ENCODE peak calls at places on chromosomes 7 and 10, in four cellular contexts. K is HepG2, A is GM12878, B is K562. X is an unnamed sample.

GRCh38 chr10:43953672-43954071 is 305.0 kb upstream of the ZNF32 start:
- DNase-seq in B (no peak), A (no peak), K (no peak), X (no peak)

GRCh38 chr10:73810735-73811465 is 498 bp downstream of the NDST2 start:
- DNase-seq in B (peak; percentile 71), K (no peak), A (no peak), X (peak; percentile 58)

GRCh38 chr10:62231371-62231770 is 37.3 kb downstream of the RTKN2 start:
- DNase-seq in K (peak; percentile 6), A (no peak), B (no peak), X (no peak)

GRCh38 chr7:2261611-2262010 is 19.6 kb downstream of the NUDT1 start:
- DNase-seq in K (no peak), A (no peak), B (no peak), X (no peak)

GRCh38 chr10:20948723-20949327 is 51.7 kb upstream of the NEBL start:
- DNase-seq in K (no peak), B (no peak), A (no peak), X (no peak)

GRCh38 chr7:27560706-27561235 is 101.9 kb downstream of the HIBADH start:
- DNase-seq in K (no peak), B (no peak), A (no peak), X (no peak)

GRCh38 chr7:4140933-4141332 is 541.2 kb upstream of the FOXK1 start:
- DNase-seq in A (no peak), K (no peak), B (no peak), X (no peak)

GRCh38 chr10:88642991-88643390 is 21.3 kb upstream of the LIPF start:
- DNase-seq in A (no peak), B (no peak), K (no peak), X (no peak)

GRCh38 chr7:159027803-159028455 is 116.7 kb downstream of the VIPR2 start:
- DNase-seq in B (no peak), K (peak; percentile 12), A (no peak), X (no peak)

GRCh38 chr10:72742077-72742476 is 50.1 kb downstream of the MCU start:
- DNase-seq in K (no peak), A (no peak), B (no peak), X (no peak)

GRCh38 chr10:93894516-93895378 is 969 bp downstream of the SLC35G1 start:
- DNase-seq in B (peak; percentile 15), K (no peak), A (no peak), X (no peak)

GRCh38 chr10:73601486-73601921 is 10.4 kb upstream of the USP54 start:
- DNase-seq in K (no peak), A (no peak), B (no peak), X (peak; percentile 42)

GRCh38 chr10:46550076-46550790 is 6.2 kb downstream of the GPRIN2 start:
- DNase-seq in B (no peak), K (no peak), A (no peak), X (no peak)
- TF ChIP-seq CEBPB in B (no peak), K (no peak), A (no peak), X (no peak)

GRCh38 chr7:155963356-155963755 is 151.1 kb upstream of the SHH start:
- DNase-seq in A (no peak), K (no peak), B (no peak), X (no peak)
- H3K4me3 ChIP-seq in A (no peak overlapping the region), K (no peak overlapping the region), B (no peak overlapping the region), X (no peak overlapping the region)

GRCh38 chr10:77504870-77505257 is 132.7 kb downstream of the KCNMA1 start:
- DNase-seq in B (no peak), A (no peak), K (no peak), X (peak; percentile 49)
- TF ChIP-seq ESRRA in B (no peak), A (no peak), K (no peak), X (no peak)

DNA sequence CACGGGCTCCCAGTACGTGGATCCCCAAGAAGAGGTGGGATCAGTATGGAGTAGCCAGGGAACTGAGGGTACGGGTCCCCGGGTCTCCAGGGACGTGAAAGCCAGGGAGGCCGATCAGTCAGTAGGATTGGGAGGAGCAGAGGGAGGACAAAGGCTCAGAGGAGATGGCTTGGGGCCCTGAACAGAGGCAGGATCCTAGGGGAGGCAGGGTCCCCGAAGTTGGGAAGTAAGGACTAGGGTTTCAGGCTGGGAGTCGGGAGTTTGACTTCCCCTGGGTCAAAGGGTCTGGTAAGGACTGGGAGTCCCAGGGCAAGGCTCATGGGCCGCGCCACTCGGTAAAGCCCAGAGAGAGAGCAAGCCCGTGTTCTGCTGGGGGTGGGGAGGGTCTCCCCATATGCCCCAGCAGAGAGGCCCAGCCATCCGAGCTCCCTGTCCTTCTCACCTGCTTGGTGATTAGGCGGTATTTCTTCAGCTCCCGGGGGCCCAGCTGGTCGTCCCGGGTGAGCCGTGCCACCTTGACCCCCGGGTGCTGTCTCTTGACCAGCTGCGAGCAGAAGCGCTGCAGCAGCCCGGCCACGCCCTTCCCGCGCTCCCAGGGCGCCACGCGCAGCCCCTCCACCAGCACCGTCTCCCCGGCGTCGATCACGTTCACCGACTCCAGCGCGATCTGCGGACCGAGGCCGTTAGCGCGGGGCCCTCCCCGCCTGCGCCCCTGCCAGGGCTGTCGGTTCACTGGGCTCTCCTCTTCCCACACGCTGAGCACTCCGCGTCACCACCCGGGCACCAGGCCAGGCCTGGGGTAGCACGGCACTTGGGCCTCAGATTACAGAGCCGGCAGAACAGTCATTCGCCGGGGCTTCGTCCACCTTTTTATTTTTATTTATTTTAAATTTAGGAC is 7.0 kb downstream of the NAT16 start:
- DNase-seq in K (no peak), A (no peak), B (peak; percentile 47), X (no peak)
- TF ChIP-seq CEBPB in K (no peak), A (no peak), B (no peak), X (no peak)

DNA sequence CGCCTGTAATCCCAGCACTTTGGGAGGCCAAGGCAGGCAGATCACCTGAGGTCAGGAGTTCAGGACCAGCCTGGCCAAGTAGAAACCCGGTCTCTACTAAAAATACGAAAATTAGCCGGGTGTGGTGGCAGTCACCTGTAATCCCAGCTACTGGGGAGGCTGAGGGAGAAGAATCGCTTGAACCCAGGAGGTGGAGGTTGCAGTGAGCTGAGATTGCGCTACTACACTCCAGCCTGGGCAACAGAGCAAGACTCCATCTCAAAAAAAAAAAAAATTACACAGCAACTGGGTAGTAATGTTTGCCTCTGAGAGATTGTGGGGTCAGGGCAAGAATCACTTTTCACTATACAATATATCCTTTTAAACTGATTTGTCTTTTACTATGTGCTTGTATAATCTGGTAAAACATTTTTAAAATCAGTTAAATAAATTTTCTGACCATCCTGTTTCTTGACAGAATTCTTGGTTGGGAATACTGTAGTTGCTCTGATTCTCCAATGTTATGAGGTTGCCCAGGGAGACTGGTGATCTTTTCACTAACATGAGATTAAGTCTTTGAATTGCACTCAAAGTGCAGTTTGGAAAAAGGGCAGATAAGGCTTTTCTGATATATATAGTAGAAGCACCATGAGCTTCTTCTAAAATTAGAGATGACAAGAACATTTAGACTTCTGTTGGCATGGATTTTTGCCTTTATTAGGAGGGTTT is 1.5 kb downstream of the ENTPD7 start:
- DNase-seq in K (no peak), B (no peak), A (no peak), X (no peak)
- H3K4me3 ChIP-seq in K (peak overlapping the region; percentile 91), B (no peak overlapping the region), A (no peak overlapping the region), X (peak overlapping the region; percentile 11)

DNA sequence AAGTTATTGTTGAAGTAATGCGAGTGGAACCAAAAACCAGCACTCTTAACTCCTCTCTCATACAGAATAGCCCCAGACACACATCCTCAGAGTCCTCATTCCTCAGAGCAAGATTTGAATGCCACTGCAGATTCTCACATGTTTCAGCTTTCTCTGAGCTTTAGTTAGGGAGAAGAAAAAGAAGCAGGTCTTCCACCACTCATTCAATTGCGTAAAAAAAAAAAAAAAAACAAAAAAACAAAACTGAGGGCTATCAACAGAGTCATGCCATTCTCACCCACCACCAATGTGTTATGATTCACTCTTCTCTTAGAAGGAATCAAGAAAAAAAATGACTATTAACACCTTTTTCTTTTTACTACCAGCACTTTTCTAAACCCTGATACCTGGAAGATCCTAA is 287.7 kb downstream of the IPMK start:
- DNase-seq in B (no peak), A (no peak), K (no peak), X (no peak)
- TF ChIP-seq ESRRA in B (no peak), A (no peak), K (no peak), X (no peak)

DNA sequence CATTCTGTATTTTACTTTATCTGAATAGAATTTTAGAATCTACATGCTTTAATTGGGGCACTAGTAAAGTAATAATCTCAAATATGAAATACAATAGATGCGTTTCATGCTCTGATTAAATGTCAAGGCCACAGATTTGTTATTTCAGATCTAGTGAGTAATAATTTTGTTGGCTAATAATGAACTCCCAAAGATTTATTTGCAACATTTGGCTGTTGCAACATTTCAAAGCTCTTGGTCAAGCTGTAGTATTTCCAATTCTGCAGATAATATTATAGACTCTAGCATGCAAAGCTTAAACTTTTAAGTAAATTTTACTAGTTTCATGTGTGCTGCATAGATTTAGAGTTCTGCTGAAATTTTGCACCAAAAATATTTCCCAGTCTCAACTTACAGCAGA is 16.6 kb downstream of the LRRN3 start:
- DNase-seq in B (no peak), K (no peak), A (no peak), X (no peak)
- TF ChIP-seq CEBPB in B (no peak), K (no peak), A (no peak), X (no peak)

DNA sequence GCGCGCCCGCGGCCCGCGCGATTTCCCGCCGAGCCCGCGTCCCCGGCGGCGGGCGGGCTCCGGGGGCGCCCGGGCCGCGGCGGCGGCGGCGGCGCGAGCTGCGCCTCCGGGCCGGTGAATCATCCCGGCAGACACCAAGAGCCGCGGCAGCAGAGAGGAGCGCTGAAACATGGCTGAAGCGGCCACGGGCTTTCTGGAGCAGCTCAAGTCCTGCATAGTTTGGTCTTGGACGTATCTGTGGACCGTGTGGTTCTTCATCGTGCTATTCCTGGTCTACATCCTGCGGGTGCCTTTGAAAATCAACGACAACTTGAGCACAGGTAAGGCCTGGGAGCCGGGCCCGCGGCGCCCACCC is at the start of gene ST7:
- DNase-seq in A (no peak), B (no peak), K (peak; percentile 50), X (peak; percentile 38)
- H3K4me3 ChIP-seq in A (peak within 1 kb of the TSS; percentile 79), B (peak within 1 kb of the TSS; percentile 79), K (peak within 1 kb of the TSS; percentile 81), X (peak within 1 kb of the TSS; percentile 70)

DNA sequence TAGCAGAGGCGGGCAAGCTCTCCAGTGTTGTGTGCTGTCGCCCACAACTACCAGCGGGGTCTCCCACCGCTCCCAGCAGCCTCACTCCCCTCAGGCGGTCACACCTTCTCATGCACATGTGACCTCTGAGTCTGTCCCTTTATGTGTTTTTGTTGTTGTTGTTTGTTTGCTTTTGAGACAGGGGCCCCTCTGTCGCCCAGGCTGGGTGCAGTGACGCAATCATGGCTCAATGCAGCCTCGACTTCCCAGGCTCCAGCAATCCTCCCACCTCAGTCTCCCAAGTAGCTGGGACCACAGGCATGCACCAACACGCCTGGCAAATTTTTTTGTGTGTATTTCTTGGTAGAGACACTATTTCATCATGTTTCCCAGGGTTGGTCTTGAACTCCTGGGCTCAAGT is 1.5 kb downstream of the CPSF4 start:
- DNase-seq in B (no peak), K (no peak), A (no peak), X (no peak)
- TF ChIP-seq ESRRA in B (no peak), K (no peak), A (no peak), X (no peak)

X was measured in A549.